ENCODE peak calls at places on chromosomes 2 and 18, in five cellular contexts. E is heart right ventricle, I is adrenal gland, O is sigmoid colon, W is cardiac muscle cell. G is an unnamed sample. For H3K4me1, the result is how much of the 10 kb centered on the place peaks cover.

GRCh38 chr2:205364261-205364660 is 318.0 kb upstream of the NRP2 start:
- DNase-seq in E (no peak), I (no peak), O (no peak), W (peak), G (no peak)

GRCh38 chr2:187037310-187037709 is 188.3 kb upstream of the ZSWIM2 start:
- DNase-seq in O (no peak), E (no peak), W (no peak), I (no peak), G (no peak)

GRCh38 chr2:230578106-230578505 is 134.5 kb upstream of the CAB39 start:
- DNase-seq in W (no peak), E (no peak), O (no peak), I (no peak), G (no peak)

GRCh38 chr2:241854342-241855244 is 4.1 kb downstream of the PDCD1 start:
- DNase-seq in O (peak), W (no peak), I (peak), E (peak), G (peak)

GRCh38 chr18:154151-154550 is 4.2 kb upstream of the USP14 start:
- DNase-seq in O (no peak), E (no peak), I (no peak), W (no peak), G (no peak)

GRCh38 chr2:88090446-88091283 is 23.0 kb downstream of the SMYD1 start:
- DNase-seq in O (no peak), I (no peak), E (no peak), W (no peak), G (no peak)

GRCh38 chr2:148534416-148535205 is 109.9 kb upstream of the EPC2 start:
- DNase-seq in W (peak), I (peak), O (no peak), E (peak), G (peak)

GRCh38 chr2:132980304-132980703 is 310.3 kb upstream of the LYPD1 start:
- DNase-seq in O (no peak), W (no peak), I (no peak), E (no peak), G (no peak)

GRCh38 chr18:79485788-79486355 is 90.1 kb downstream of the NFATC1 start:
- DNase-seq in O (peak), W (no peak), E (no peak), I (no peak), G (no peak)

GRCh38 chr2:210727549-210727948 is 171.2 kb downstream of the CPS1 start:
- DNase-seq in W (no peak), I (no peak), O (no peak), E (no peak), G (no peak)

GRCh38 chr2:240930096-240930630 is 24.0 kb downstream of the CROCC2 start:
- DNase-seq in O (peak), I (no peak), W (no peak), E (no peak), G (peak)

GRCh38 chr2:168852487-168852886 is 37.7 kb downstream of the SPC25 start:
- DNase-seq in O (no peak), W (no peak), E (no peak), I (no peak), G (no peak)

GRCh38 chr2:64789466-64790320 is 136.0 kb upstream of the SERTAD2 start:
- DNase-seq in O (no peak), E (no peak), I (no peak), W (no peak), G (no peak)

GRCh38 chr2:15963977-15964670 is 23.8 kb downstream of the MYCN start:
- DNase-seq in I (no peak), O (no peak), E (no peak), W (no peak), G (no peak)

GRCh38 chr18:28903366-28903765 is 726.4 kb upstream of the CDH2 start:
- DNase-seq in O (no peak), E (no peak), I (no peak), W (no peak), G (no peak)

GRCh38 chr2:121072784-121073183 is 212.2 kb downstream of the TFCP2L1 start:
- DNase-seq in E (no peak), I (no peak), O (no peak), W (no peak), G (peak)

GRCh38 chr2:103135679-103136078 is 373.8 kb downstream of the TMEM182 start:
- DNase-seq in O (no peak), W (no peak), I (no peak), E (no peak), G (no peak)
- H3K4me3 ChIP-seq in O (no peak), W (no peak), I (no peak), E (no peak), G (no peak)

DNA sequence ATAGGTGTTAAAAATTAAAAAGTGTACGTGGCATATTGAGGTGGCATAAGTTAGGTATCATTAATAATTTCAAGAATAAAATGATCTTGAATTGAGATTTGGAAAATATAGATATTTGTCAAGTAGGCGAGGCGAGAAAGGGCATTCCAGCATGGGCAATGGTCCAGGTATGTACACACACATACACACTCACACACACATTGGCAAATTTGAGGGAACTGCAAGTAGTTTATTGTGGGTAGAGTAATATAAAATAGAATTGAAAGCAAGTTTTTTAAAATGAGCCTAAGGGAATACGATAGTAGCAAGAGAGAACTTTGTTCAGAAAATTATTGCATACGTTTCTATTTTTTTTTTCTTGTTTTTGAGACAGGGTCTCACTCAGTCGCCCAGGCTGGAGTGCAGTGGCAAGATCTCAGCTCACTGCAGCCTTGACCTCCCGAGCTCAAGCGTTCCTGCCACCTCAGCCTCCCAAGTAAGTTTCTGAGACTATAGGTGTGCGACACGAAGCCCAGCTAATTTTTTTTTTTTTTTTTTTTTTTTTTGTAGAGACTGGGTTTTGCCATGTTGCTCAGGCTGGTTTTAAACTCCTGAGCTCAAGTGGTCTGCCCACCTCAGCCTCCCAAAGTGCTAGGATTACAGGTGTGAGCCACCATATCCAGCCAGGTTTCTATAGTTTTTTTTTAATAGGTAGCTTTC is 96.7 kb upstream of the SLC39A10 start:
- DNase-seq in O (no peak), E (no peak), I (no peak), W (no peak), G (no peak)
- H3K4me1 ChIP-seq in O (under half), E (under half), I (under half), W (under half), G (under half)

GRCh38 chr18:65601775-65602174 is 149.0 kb upstream of the CDH7 start:
- DNase-seq in I (no peak), W (no peak), O (no peak), E (no peak), G (no peak)
- H3K27ac ChIP-seq in I (no peak), W (no peak), O (no peak), E (no peak), G (no peak)

DNA sequence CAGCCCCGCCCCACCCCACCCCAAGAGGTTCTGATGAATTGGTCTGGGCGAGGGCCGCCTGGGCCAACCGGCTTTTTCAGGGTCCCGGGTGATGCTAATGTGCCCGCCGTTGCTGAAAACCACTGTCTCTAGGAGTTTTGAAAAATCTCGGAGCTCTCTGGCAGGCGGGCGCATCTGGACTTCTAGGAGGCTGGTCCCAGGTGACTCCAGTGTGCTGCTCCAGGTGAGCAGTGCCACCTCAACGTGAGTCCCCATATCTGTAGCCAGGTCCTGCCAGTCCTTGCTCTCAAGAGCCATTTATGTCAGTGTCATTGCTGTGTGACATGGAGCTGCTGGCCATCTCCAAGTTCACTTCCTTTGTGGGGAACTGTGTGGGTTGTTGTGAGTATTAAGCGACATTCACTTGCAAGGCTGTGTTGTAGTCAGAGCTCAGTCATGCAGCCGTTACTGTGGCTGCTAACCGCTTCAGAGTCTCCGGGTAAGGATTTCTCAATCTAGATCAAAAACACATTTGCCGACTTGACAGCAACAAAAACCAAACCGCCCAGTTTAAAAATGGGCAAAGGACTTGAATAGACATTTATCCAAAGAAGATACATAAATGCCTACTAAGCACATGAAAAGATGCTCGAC is at the start of gene RFX8:
- DNase-seq in I (no peak), O (no peak), E (no peak), W (no peak), G (peak)
- H3K4me3 ChIP-seq in I (peak), O (peak), E (peak), W (peak), G (peak)

GRCh38 chr2:232521524-232521923 is 1.3 kb downstream of the PRSS56 start:
- DNase-seq in I (no peak), E (no peak), W (no peak), O (no peak), G (no peak)
- H3K4me1 ChIP-seq in I (under half), E (under half), W (under half), O (under half), G (under half)

GRCh38 chr2:226020179-226020578 is 620.7 kb downstream of the NYAP2 start:
- DNase-seq in W (no peak), E (no peak), I (no peak), O (no peak), G (no peak)

GRCh38 chr2:226017107-226017506 is 617.6 kb downstream of the NYAP2 start:
- DNase-seq in E (no peak), O (no peak), I (no peak), W (no peak), G (no peak)

GRCh38 chr2:226018641-226019040 is 619.1 kb downstream of the NYAP2 start:
- DNase-seq in E (no peak), I (no peak), O (no peak), W (no peak), G (no peak)

GRCh38 chr2:226012116-226012515 is 612.6 kb downstream of the NYAP2 start:
- DNase-seq in E (no peak), W (no peak), O (no peak), I (no peak), G (no peak)

DNA sequence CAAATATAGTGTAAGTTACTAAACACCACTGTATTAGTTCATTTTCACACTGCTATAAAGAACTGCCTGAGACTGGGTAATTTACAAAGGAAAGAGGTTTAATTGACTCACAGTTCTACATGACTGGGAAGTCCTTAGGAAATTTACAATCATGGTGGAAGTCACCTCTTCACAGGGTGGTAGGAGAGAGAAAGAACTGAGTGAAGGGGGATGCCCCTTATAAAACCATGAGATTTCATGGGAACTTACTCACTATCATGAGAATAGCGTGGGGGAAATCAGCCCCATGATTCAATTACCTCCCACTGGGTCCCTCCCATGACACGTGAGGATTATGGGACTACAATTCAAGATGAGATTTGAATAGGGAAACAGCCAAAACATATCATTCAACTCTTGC is 618.0 kb downstream of the NYAP2 start:
- DNase-seq in W (no peak), E (no peak), O (no peak), I (no peak), G (no peak)
- H3K27ac ChIP-seq in W (no peak), E (no peak), O (no peak), I (no peak), G (no peak)

GRCh38 chr18:54607213-54607934 is 16.3 kb downstream of the DYNAP start:
- DNase-seq in O (no peak), I (no peak), W (peak), E (no peak), G (no peak)
- H3K4me3 ChIP-seq in O (no peak), I (no peak), W (no peak), E (peak), G (no peak)

GRCh38 chr2:217935245-217935879 is 67.4 kb downstream of the TNS1 start:
- DNase-seq in O (no peak), W (no peak), I (no peak), E (no peak), G (peak)

GRCh38 chr2:217935901-217936684 is 66.7 kb downstream of the TNS1 start:
- DNase-seq in I (no peak), E (no peak), W (no peak), O (no peak), G (no peak)

GRCh38 chr2:217933326-217933993 is 69.3 kb downstream of the TNS1 start:
- DNase-seq in E (no peak), I (no peak), O (peak), W (no peak), G (no peak)

GRCh38 chr2:217932661-217933325 is 70.0 kb downstream of the TNS1 start:
- DNase-seq in O (no peak), I (peak), E (no peak), W (no peak), G (no peak)

GRCh38 chr2:217934321-217935131 is 68.3 kb downstream of the TNS1 start:
- DNase-seq in I (peak), W (no peak), O (peak), E (no peak), G (peak)
- H3K4me1 ChIP-seq in I (half or more), W (under half), O (under half), E (half or more), G (half or more)

G was measured in left lung.